ENCODE peak calls at places on chromosome 7, in four cellular contexts. Z is EH, V is lower lobe of right lung, A is SW 1271. J is an unnamed sample.

GRCh38 chr7:95798401-95798930 is 26.1 kb downstream of the DYNC1I1 start:
- DNase-seq in Z (no peak), V (no peak), A (no peak), J (no peak)

GRCh38 chr7:54961391-54961790 is 57.4 kb upstream of the EGFR start:
- DNase-seq in Z (no peak), V (no peak), A (no peak), J (no peak)

GRCh38 chr7:112154690-112155089 is 51.5 kb downstream of the DOCK4 start:
- DNase-seq in Z (no peak), V (no peak), A (no peak), J (no peak)

GRCh38 chr7:109284943-109285342 is 715.3 kb downstream of the DNAJB9 start:
- DNase-seq in Z (no peak), V (no peak), A (no peak), J (no peak)

GRCh38 chr7:140062118-140062527 is 628 bp downstream of the PARP12 start:
- DNase-seq in Z (no peak), V (peak; percentile 67), A (peak; percentile 23), J (no peak)

GRCh38 chr7:105387621-105388372 is 924 bp downstream of the SRPK2 start:
- DNase-seq in Z (peak; percentile 60), V (peak; percentile 83), A (no peak), J (peak; percentile 85)

GRCh38 chr7:127824682-127825081 is 172.7 kb downstream of the SND1 start:
- DNase-seq in Z (no peak), V (no peak), A (no peak), J (no peak)

GRCh38 chr7:1163121-1163520 is 3.1 kb upstream of the ZFAND2A start:
- DNase-seq in Z (no peak), V (no peak), A (no peak), J (no peak)

GRCh38 chr7:27972272-27972671 is 208.3 kb downstream of the JAZF1 start:
- DNase-seq in Z (no peak), V (no peak), A (no peak), J (no peak)

J was measured in cardiac septum.